ENCODE peak calls at places on chromosomes 4 and X, in four cellular contexts. L is heart left ventricle, D is tibial nerve, X is A549. G is an unnamed sample.

GRCh38 chr4:156790866-156791265 is 180.7 kb downstream of the PDGFC start:
- DNase-seq in L (peak), D (no peak), X (no peak), G (no peak)

GRCh38 chr4:169660929-169661328 is 40.6 kb downstream of the CLCN3 start:
- DNase-seq in L (no peak), D (no peak), X (no peak), G (no peak)

GRCh38 chr4:99394913-99395312 is 40.2 kb downstream of the ADH7 start:
- DNase-seq in L (no peak), D (no peak), X (no peak), G (no peak)

GRCh38 chr4:176638992-176639391 is 153.7 kb downstream of the VEGFC start:
- DNase-seq in L (no peak), D (no peak), X (peak), G (no peak)

GRCh38 chrX:4240541-4241194 is 527.2 kb upstream of the PRKX start:
- DNase-seq in L (no peak), D (no peak), X (peak), G (no peak)

GRCh38 chr4:80097395-80098177 is 24.6 kb upstream of the ANTXR2 start:
- DNase-seq in L (peak), D (peak), X (no peak), G (peak)

GRCh38 chr4:113996599-113997177 is 17.2 kb upstream of the ARSJ start:
- DNase-seq in L (no peak), D (no peak), X (no peak), G (no peak)

GRCh38 chr4:48222491-48222890 is 47.1 kb downstream of the TEC start:
- DNase-seq in L (no peak), D (no peak), X (no peak), G (no peak)

GRCh38 chrX:154030715-154031305 is 11.1 kb upstream of the IRAK1 start:
- DNase-seq in L (no peak), D (no peak), X (no peak), G (no peak)

GRCh38 chr4:156193800-156194199 is 240.1 kb upstream of the CTSO start:
- DNase-seq in L (no peak), D (no peak), X (no peak), G (no peak)

GRCh38 chr4:22881416-22881815 is 188.7 kb downstream of the GBA3 start:
- DNase-seq in L (no peak), D (no peak), X (no peak), G (no peak)

GRCh38 chrX:153828723-153829548 is 1.4 kb downstream of the PDZD4 start:
- DNase-seq in L (no peak), D (no peak), X (peak), G (no peak)

GRCh38 chr4:165461176-165461835 is 82.5 kb downstream of the CPE start:
- DNase-seq in L (peak), D (no peak), X (no peak), G (no peak)

GRCh38 chrX:55716937-55717336 is 612 bp upstream of the RRAGB start:
- DNase-seq in L (no peak), D (no peak), X (no peak), G (no peak)

GRCh38 chr4:74897390-74897789 is 35.5 kb upstream of the PARM1 start:
- DNase-seq in L (no peak), D (no peak), X (no peak), G (no peak)

GRCh38 chr4:134126955-134127354 is 74.6 kb downstream of the PABPC4L start:
- DNase-seq in L (peak), D (no peak), X (no peak), G (no peak)

GRCh38 chr4:38902221-38902620 is 34.6 kb downstream of the FAM114A1 start:
- DNase-seq in L (no peak), D (no peak), X (no peak), G (no peak)

GRCh38 chr4:4694296-4694772 is 152.5 kb upstream of the STX18 start:
- DNase-seq in L (peak), D (no peak), X (no peak), G (no peak)

GRCh38 chrX:134622056-134622812 is 36.0 kb downstream of the PLAC1 start:
- DNase-seq in L (no peak), D (no peak), X (peak), G (peak)

GRCh38 chr4:2825184-2825506 is 18.5 kb upstream of the ADD1 start:
- DNase-seq in L (no peak), D (no peak), X (no peak), G (no peak)

GRCh38 chrX:48918303-48918643 is 551 bp downstream of the PIM2 start:
- DNase-seq in L (no peak), D (no peak), X (no peak), G (no peak)

GRCh38 chrX:150854856-150855255 is 43.6 kb downstream of the CD99L2 start:
- DNase-seq in L (no peak), D (no peak), X (no peak), G (no peak)

GRCh38 chr4:84578540-84579409 is 4.2 kb upstream of the CDS1 start:
- DNase-seq in L (no peak), D (no peak), X (peak), G (no peak)

GRCh38 chr4:151569650-151570049 is 160.7 kb downstream of the FHIP1A start:
- DNase-seq in L (peak), D (no peak), X (no peak), G (no peak)

GRCh38 chr4:72300126-72300525 is 268.3 kb downstream of the NPFFR2 start:
- DNase-seq in L (no peak), D (no peak), X (no peak), G (no peak)

GRCh38 chr4:142379277-142380051 is 466.6 kb downstream of the INPP4B start:
- DNase-seq in L (no peak), D (no peak), X (peak), G (peak)

GRCh38 chrX:47218280-47218919 is at the start of gene CDK16:
- DNase-seq in L (peak), D (peak), X (peak), G (peak)
- TF ChIP-seq POLR2A in L (peak), D (peak), X (peak), G (peak)

DNA sequence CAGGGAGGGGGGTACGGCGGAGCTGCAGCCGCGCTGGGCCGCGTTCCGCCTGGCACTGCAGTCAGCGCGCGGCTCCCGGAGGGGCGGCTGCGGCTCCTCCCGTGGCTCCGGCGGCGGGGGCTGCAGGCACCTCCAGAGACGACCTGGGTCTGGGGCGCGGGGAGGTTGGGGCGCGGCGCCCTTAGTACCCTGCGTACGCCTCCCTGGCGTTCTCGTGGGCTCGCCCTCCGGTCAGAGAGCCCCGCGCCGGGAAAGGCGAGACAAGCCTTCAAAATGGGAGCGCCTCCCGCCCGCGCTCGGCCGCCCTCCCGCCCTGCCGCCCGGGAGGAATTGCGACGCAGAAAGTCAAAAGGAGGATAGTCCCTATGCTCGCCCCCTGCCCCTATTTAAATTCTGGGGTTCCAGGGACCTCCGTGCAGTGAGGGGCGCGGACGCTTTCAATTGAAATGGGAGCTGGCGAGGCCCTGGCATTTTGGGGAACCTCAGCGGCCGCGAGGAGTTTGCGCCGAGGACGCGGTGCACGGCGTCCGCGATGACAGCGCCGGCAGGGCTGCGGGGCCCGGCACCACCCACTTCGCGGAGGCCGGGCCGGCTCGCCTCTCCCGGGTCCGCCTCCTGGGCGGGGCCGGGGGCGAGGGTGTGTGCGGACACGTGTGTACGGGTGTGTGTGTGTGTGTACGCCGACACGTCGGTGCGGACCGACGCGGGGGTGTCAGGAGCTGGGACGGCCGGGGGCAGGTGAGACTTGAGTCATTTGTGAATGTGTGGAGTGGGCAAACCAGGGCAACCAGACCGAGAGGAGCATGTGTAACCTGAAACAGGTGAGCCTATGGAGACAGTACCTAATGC is 544 bp downstream of the HERC3 start:
- DNase-seq in L (peak), D (peak), X (peak), G (peak)
- TF ChIP-seq POLR2A in L (peak), D (peak), X (no peak), G (peak)

DNA sequence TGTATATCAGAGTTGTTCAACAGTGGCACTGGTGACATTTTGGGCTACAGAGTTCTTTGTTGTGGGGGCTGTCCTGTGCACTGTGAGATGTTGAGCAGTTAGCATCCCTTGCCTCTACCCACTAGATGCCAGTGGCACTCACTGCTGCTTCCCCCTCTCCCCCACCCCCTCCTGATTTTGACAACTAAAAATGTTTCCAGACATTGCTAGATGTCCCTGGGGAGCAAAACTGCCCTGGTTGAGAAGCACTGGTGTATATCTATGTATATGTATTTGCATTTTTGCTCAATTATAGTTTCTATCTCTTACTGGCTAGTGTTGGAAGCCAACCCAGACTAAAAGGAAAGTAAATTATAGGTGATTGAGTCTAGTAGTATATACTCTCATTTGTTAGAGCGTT is 2.4 kb downstream of the TMEM131L start:
- DNase-seq in L (no peak), D (no peak), X (no peak), G (no peak)
- TF ChIP-seq POLR2A in L (no peak), D (no peak), X (no peak), G (no peak)

DNA sequence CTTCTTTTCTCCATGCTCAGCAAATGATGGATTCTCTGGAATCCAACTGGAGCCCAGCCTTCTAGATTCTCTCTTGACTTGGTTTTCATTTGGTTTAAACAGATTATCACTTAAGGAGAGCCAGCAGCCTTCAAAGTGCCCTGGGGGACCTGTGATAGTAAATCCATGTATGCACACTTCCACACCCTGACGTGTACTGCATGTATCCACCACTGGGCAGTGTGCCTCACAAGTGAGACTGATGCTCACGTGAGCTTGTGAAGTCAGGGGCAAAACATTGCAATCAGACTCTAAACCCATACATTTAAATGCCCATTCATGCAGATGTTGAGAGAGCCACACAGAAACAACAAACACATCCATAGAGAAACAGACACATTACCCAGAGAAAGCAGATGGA is 28.0 kb upstream of the SETD7 start:
- DNase-seq in L (no peak), D (no peak), X (no peak), G (no peak)
- TF ChIP-seq POLR2A in L (no peak), D (no peak), X (no peak), G (no peak)

GRCh38 chr4:88697588-88698329 is at the start of gene NAP1L5:
- DNase-seq in L (peak), D (peak), X (peak), G (no peak)
- TF ChIP-seq POLR2A in L (peak), D (peak), X (no peak), G (peak)

GRCh38 chrX:44872817-44873414 is at the start of gene KDM6A:
- DNase-seq in L (peak), D (peak), X (peak), G (peak)
- TF ChIP-seq POLR2A in L (peak), D (peak), X (no peak), G (no peak)